ENCODE peak calls at places on chromosomes 7 and 10, in five cellular contexts. Q is adrenal gland, I is GOT3, F is HCEC 1CT, J is brain microvascular endothelial cell. G is an unnamed sample.

GRCh38 chr10:2970190-2970823 is 97.0 kb upstream of the PFKP start:
- DNase-seq in Q (no peak), I (no peak), F (no peak), J (no peak), G (no peak)

GRCh38 chr10:113753020-113753692 is 1.7 kb downstream of the PLEKHS1 start:
- DNase-seq in Q (no peak), I (no peak), F (no peak), J (no peak), G (peak; percentile 31)

GRCh38 chr7:155333346-155334234 is 35.9 kb downstream of the INSIG1 start:
- DNase-seq in Q (no peak), I (no peak), F (no peak), J (no peak), G (no peak)

GRCh38 chr7:155373359-155374273 is 75.9 kb downstream of the INSIG1 start:
- DNase-seq in Q (no peak), I (no peak), F (no peak), J (no peak), G (no peak)

GRCh38 chr10:97598407-97599271 is 9.1 kb downstream of the C10orf62 start:
- DNase-seq in Q (no peak), I (no peak), F (no peak), J (no peak), G (no peak)

GRCh38 chr10:56349611-56350010 is 11.4 kb downstream of the ZWINT start:
- DNase-seq in Q (no peak), I (no peak), F (no peak), J (no peak), G (no peak)

GRCh38 chr10:71573562-71574300 is 145.8 kb downstream of the C10orf105 start:
- DNase-seq in Q (no peak), I (no peak), F (no peak), J (no peak), G (no peak)

GRCh38 chr10:73744690-73744994 is 470 bp downstream of the SEC24C start:
- DNase-seq in Q (peak; percentile 66), I (no peak), F (peak; percentile 53), J (peak; percentile 76), G (peak; percentile 0)

GRCh38 chr10:132503581-132504421 is 33.8 kb upstream of the INPP5A start:
- DNase-seq in Q (no peak), I (no peak), F (no peak), J (no peak), G (no peak)

GRCh38 chr7:136424058-136424457 is 444.4 kb upstream of the CHRM2 start:
- DNase-seq in Q (no peak), I (no peak), F (no peak), J (no peak), G (no peak)

GRCh38 chr7:19181634-19182033 is 36.4 kb upstream of the FERD3L start:
- DNase-seq in Q (no peak), I (no peak), F (peak; percentile 80), J (peak; percentile 11), G (no peak)

GRCh38 chr7:134699871-134700270 is 53.2 kb downstream of the BPGM start:
- DNase-seq in Q (no peak), I (no peak), F (no peak), J (no peak), G (no peak)

GRCh38 chr7:100489824-100490223 is 6.1 kb downstream of the NYAP1 start:
- DNase-seq in Q (peak; percentile 32), I (no peak), F (peak; percentile 91), J (peak; percentile 92), G (peak; percentile 98)

GRCh38 chr10:11181996-11182395 is 164.3 kb downstream of the CELF2 start:
- DNase-seq in Q (no peak), I (no peak), F (no peak), J (no peak), G (no peak)

GRCh38 chr10:27998178-27998953 is 513 bp downstream of the ODAD2 start:
- DNase-seq in Q (peak; percentile 24), I (no peak), F (no peak), J (peak; percentile 19), G (no peak)

GRCh38 chr7:128881458-128882125 is 18.9 kb downstream of the ATP6V1F start:
- DNase-seq in Q (no peak), I (no peak), F (no peak), J (no peak), G (no peak)

GRCh38 chr10:43262902-43263466 is 3.9 kb downstream of the RASGEF1A start:
- DNase-seq in Q (no peak), I (no peak), F (no peak), J (no peak), G (no peak)

GRCh38 chr7:22624781-22625180 is 102.2 kb upstream of the IL6 start:
- DNase-seq in Q (no peak), I (no peak), F (no peak), J (no peak), G (no peak)

GRCh38 chr10:63429280-63429679 is 36.5 kb downstream of the JMJD1C start:
- DNase-seq in Q (no peak), I (no peak), F (peak; percentile 80), J (no peak), G (no peak)

GRCh38 chr10:80708808-80709207 is 171.1 kb downstream of the SH2D4B start:
- DNase-seq in Q (no peak), I (no peak), F (no peak), J (no peak), G (no peak)

GRCh38 chr7:51267169-51267568 is 49.4 kb downstream of the COBL start:
- DNase-seq in Q (no peak), I (no peak), F (no peak), J (no peak), G (no peak)

GRCh38 chr7:5382281-5383041 is 41.2 kb downstream of the TNRC18 start:
- DNase-seq in Q (peak; percentile 37), I (no peak), F (no peak), J (peak; percentile 60), G (peak; percentile 35)

GRCh38 chr7:97418312-97418711 is 300.8 kb downstream of the SDHAF3 start:
- DNase-seq in Q (no peak), I (no peak), F (no peak), J (no peak), G (no peak)

GRCh38 chr7:149615690-149616270 is 118.2 kb upstream of the ZNF746 start:
- DNase-seq in Q (no peak), I (no peak), F (no peak), J (no peak), G (no peak)

GRCh38 chr10:104035107-104035816 is 50.4 kb downstream of the COL17A1 start:
- DNase-seq in Q (no peak), I (no peak), F (no peak), J (no peak), G (no peak)

GRCh38 chr10:71761105-71761511 is 12.2 kb downstream of the VSIR start:
- DNase-seq in Q (no peak), I (no peak), F (no peak), J (no peak), G (no peak)

GRCh38 chr7:139771001-139771956 is 6.5 kb downstream of the HIPK2 start:
- DNase-seq in Q (no peak), I (no peak), F (peak; percentile 97), J (peak; percentile 93), G (no peak)

GRCh38 chr7:119271147-119271779 is 1001.7 kb upstream of the KCND2 start:
- DNase-seq in Q (no peak), I (no peak), F (no peak), J (no peak), G (no peak)

GRCh38 chr10:112883853-112884502 is 66.1 kb upstream of the TCF7L2 start:
- DNase-seq in Q (no peak), I (no peak), F (no peak), J (no peak), G (no peak)

GRCh38 chr10:110358869-110359629 is 54.3 kb upstream of the SMNDC1 start:
- DNase-seq in Q (no peak), I (no peak), F (peak; percentile 23), J (no peak), G (no peak)

GRCh38 chr10:24307173-24307572 is 98.2 kb downstream of the KIAA1217 start:
- DNase-seq in Q (no peak), I (no peak), F (no peak), J (no peak), G (no peak)

GRCh38 chr10:130222381-130222780 is 86.2 kb downstream of the GLRX3 start:
- DNase-seq in Q (no peak), I (no peak), F (no peak), J (no peak), G (no peak)

GRCh38 chr7:21944616-21945373 is 904 bp downstream of the CDCA7L start:
- DNase-seq in Q (no peak), I (no peak), F (peak; percentile 22), J (no peak), G (peak; percentile 64)

GRCh38 chr7:152336754-152337368 is 98.9 kb downstream of the KMT2C start:
- DNase-seq in Q (no peak), I (no peak), F (peak; percentile 63), J (peak; percentile 52), G (peak; percentile 57)

GRCh38 chr7:107345898-107346297 is 124.0 kb upstream of the GPR22 start:
- DNase-seq in Q (no peak), I (no peak), F (no peak), J (no peak), G (no peak)

G was measured in COR-L47.